ENCODE peak calls at places on chromosomes 13 and 19, in seven cellular contexts. One of them, this sample, is unnamed.

GRCh38 chr13:20945952-20946383 is 43.4 kb upstream of the XPO4 start:
- DNase-seq in HFFc6: no peak
- DNase-seq in GM04504: no peak
- DNase-seq in LoVo: no peak
- DNase-seq in right lobe of liver: no peak
- DNase-seq in lung microvascular endothelial cell: peak
- DNase-seq in OCI-LY7: no peak
- DNase-seq in this sample: no peak

GRCh38 chr19:56839665-56840451 is 668 bp downstream of the PEG3 start:
- DNase-seq in HFFc6: no peak
- DNase-seq in GM04504: no peak
- DNase-seq in LoVo: no peak
- DNase-seq in right lobe of liver: peak
- DNase-seq in lung microvascular endothelial cell: no peak
- DNase-seq in OCI-LY7: no peak
- DNase-seq in this sample: peak

GRCh38 chr19:56015756-56016155 is 29.2 kb downstream of the NLRP5 start:
- DNase-seq in HFFc6: no peak
- DNase-seq in GM04504: no peak
- DNase-seq in LoVo: peak
- DNase-seq in right lobe of liver: no peak
- DNase-seq in lung microvascular endothelial cell: peak
- DNase-seq in OCI-LY7: peak
- DNase-seq in this sample: peak

GRCh38 chr13:98187155-98187726 is 10.2 kb upstream of the RNF113B start:
- DNase-seq in HFFc6: no peak
- DNase-seq in GM04504: no peak
- DNase-seq in LoVo: no peak
- DNase-seq in right lobe of liver: no peak
- DNase-seq in lung microvascular endothelial cell: no peak
- DNase-seq in OCI-LY7: no peak
- DNase-seq in this sample: no peak

GRCh38 chr19:15424692-15425272 is 6.0 kb upstream of the AKAP8L start:
- DNase-seq in HFFc6: no peak
- DNase-seq in GM04504: no peak
- DNase-seq in LoVo: no peak
- DNase-seq in right lobe of liver: no peak
- DNase-seq in lung microvascular endothelial cell: no peak
- DNase-seq in OCI-LY7: no peak
- DNase-seq in this sample: no peak

GRCh38 chr13:95301947-95302386 is 716 bp upstream of the ABCC4 start:
- DNase-seq in HFFc6: no peak
- DNase-seq in GM04504: no peak
- DNase-seq in LoVo: no peak
- DNase-seq in right lobe of liver: no peak
- DNase-seq in lung microvascular endothelial cell: peak
- DNase-seq in OCI-LY7: no peak
- DNase-seq in this sample: no peak

GRCh38 chr19:39172700-39173501 is 23.9 kb upstream of the NCCRP1 start:
- DNase-seq in HFFc6: no peak
- DNase-seq in GM04504: no peak
- DNase-seq in LoVo: no peak
- DNase-seq in right lobe of liver: no peak
- DNase-seq in lung microvascular endothelial cell: no peak
- DNase-seq in OCI-LY7: no peak
- DNase-seq in this sample: no peak

GRCh38 chr13:67156718-67157049 is 73.5 kb downstream of the PCDH9 start:
- DNase-seq in HFFc6: no peak
- DNase-seq in GM04504: no peak
- DNase-seq in LoVo: no peak
- DNase-seq in right lobe of liver: no peak
- DNase-seq in lung microvascular endothelial cell: no peak
- DNase-seq in OCI-LY7: no peak
- DNase-seq in this sample: no peak

GRCh38 chr19:1027020-1027952 is 878 bp downstream of the CNN2 start:
- DNase-seq in HFFc6: no peak
- DNase-seq in GM04504: no peak
- DNase-seq in LoVo: peak
- DNase-seq in right lobe of liver: no peak
- DNase-seq in lung microvascular endothelial cell: no peak
- DNase-seq in OCI-LY7: peak
- DNase-seq in this sample: no peak

GRCh38 chr19:5534787-5535586 is 32.8 kb downstream of the TINCR start:
- DNase-seq in HFFc6: no peak
- DNase-seq in GM04504: no peak
- DNase-seq in LoVo: no peak
- DNase-seq in right lobe of liver: no peak
- DNase-seq in lung microvascular endothelial cell: peak
- DNase-seq in OCI-LY7: peak
- DNase-seq in this sample: no peak

GRCh38 chr19:33175886-33176669 is 18.1 kb upstream of the LRP3 start:
- DNase-seq in HFFc6: peak
- DNase-seq in GM04504: no peak
- DNase-seq in LoVo: peak
- DNase-seq in right lobe of liver: no peak
- DNase-seq in lung microvascular endothelial cell: peak
- DNase-seq in OCI-LY7: peak
- DNase-seq in this sample: peak

GRCh38 chr13:19661126-19661525 is 27.7 kb downstream of the MPHOSPH8 start:
- DNase-seq in HFFc6: no peak
- DNase-seq in GM04504: no peak
- DNase-seq in LoVo: no peak
- DNase-seq in right lobe of liver: no peak
- DNase-seq in lung microvascular endothelial cell: no peak
- DNase-seq in OCI-LY7: no peak
- DNase-seq in this sample: no peak

This sample was measured in HepG2.